ENCODE peak calls at places on chromosome 5, in six cellular contexts. N is spleen, R is H1, J is HCT116, F is IMR-90, P is cardiac fibroblast. H is an unnamed sample.

GRCh38 chr5:122704247-122705036 is 70.4 kb upstream of the SNX2 start:
- DNase-seq in J (peak; percentile 43), R (no peak), N (no peak), F (peak; percentile 67), P (peak; percentile 81), H (peak; percentile 60)

GRCh38 chr5:95392593-95393182 is 1.5 kb downstream of the FAM81B start:
- DNase-seq in F (no peak), P (peak; percentile 13), J (no peak), R (no peak), N (no peak), H (peak; percentile 76)

GRCh38 chr5:82719368-82719767 is 357.8 kb downstream of the TMEM167A start:
- DNase-seq in J (no peak), P (peak; percentile 59), R (no peak), F (peak; percentile 2), N (no peak), H (peak; percentile 18)

GRCh38 chr5:124342027-124342471 is 404.4 kb downstream of the ZNF608 start:
- DNase-seq in P (peak; percentile 98), F (peak; percentile 24), N (no peak), R (no peak), J (no peak), H (no peak)

GRCh38 chr5:54289769-54290168 is 20.6 kb downstream of the ARL15 start:
- DNase-seq in N (no peak), J (no peak), F (no peak), R (no peak), P (no peak), H (no peak)

GRCh38 chr5:11143456-11144267 is 382.6 kb upstream of the DAP start:
- DNase-seq in J (no peak), N (no peak), R (no peak), P (no peak), F (no peak), H (no peak)

GRCh38 chr5:133814152-133814551 is 154.3 kb downstream of the C5orf15 start:
- DNase-seq in P (no peak), F (no peak), J (no peak), R (no peak), N (no peak), H (peak; percentile 59)

GRCh38 chr5:172835246-172836030 is 1.4 kb downstream of the ERGIC1 start:
- DNase-seq in F (no peak), P (no peak), R (no peak), N (peak; percentile 54), J (no peak), H (no peak)

GRCh38 chr5:170597876-170598275 is 94.1 kb downstream of the KCNIP1 start:
- DNase-seq in R (no peak), F (no peak), P (peak; percentile 35), N (no peak), J (no peak), H (no peak)

GRCh38 chr5:139822553-139823425 is 27.2 kb downstream of the PSD2 start:
- DNase-seq in N (no peak), J (no peak), P (no peak), F (no peak), R (no peak), H (no peak)

GRCh38 chr5:115758356-115758755 is 58.1 kb downstream of the CDO1 start:
- DNase-seq in J (no peak), N (no peak), R (no peak), F (no peak), P (no peak), H (peak; percentile 1)

GRCh38 chr5:55308254-55308836 is 556 bp downstream of the MTREX start:
- DNase-seq in F (peak; percentile 19), J (no peak), R (no peak), N (no peak), P (peak; percentile 19), H (peak; percentile 37)

GRCh38 chr5:54186912-54187445 is 123.4 kb downstream of the ARL15 start:
- DNase-seq in N (no peak), P (no peak), F (no peak), R (no peak), J (no peak), H (no peak)

GRCh38 chr5:143447983-143448382 is 44.5 kb upstream of the NR3C1 start:
- DNase-seq in P (no peak), F (no peak), N (no peak), J (no peak), R (no peak), H (no peak)

GRCh38 chr5:143446535-143447226 is 43.2 kb upstream of the NR3C1 start:
- DNase-seq in N (no peak), R (no peak), J (no peak), P (no peak), F (no peak), H (no peak)

GRCh38 chr5:143445726-143446125 is 42.2 kb upstream of the NR3C1 start:
- DNase-seq in J (no peak), F (peak; percentile 24), P (no peak), N (no peak), R (no peak), H (no peak)

GRCh38 chr5:143449772-143450171 is 46.3 kb upstream of the NR3C1 start:
- DNase-seq in N (no peak), P (no peak), J (no peak), F (peak; percentile 50), R (no peak), H (no peak)

DNA sequence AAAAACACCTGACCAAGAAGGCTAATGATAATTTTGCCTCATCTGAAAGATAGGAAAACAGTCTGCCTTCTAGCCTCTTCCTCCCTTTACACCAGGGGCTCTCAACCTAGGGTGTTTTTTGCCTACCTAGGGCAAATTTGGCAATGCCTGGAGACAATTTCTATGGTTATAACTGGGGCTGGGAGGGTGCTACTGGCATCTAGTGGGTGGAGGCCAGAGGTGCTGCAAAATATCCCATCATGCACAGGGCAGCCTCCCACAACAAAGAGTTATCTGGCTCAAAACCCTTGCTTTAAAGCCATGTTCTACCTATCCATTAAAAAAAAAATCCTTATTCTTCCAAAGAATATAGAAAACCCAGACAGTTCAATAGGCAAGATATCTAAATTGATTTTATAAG is 45.0 kb upstream of the NR3C1 start:
- DNase-seq in P (no peak), N (no peak), F (no peak), J (peak; percentile 2), R (no peak), H (no peak)
- TF ChIP-seq CTCF in P (no peak), N (no peak), F (no peak), J (no peak), R (peak; percentile 22), H (no peak)

GRCh38 chr5:131515348-131515747 is 119.7 kb downstream of the RAPGEF6 start:
- DNase-seq in J (no peak), F (peak; percentile 21), R (no peak), P (no peak), N (no peak), H (no peak)

GRCh38 chr5:131511934-131512333 is 123.1 kb downstream of the RAPGEF6 start:
- DNase-seq in N (no peak), P (no peak), R (no peak), J (no peak), F (no peak), H (no peak)

GRCh38 chr5:131509811-131510210 is 125.2 kb downstream of the RAPGEF6 start:
- DNase-seq in N (no peak), J (no peak), R (no peak), F (no peak), P (no peak), H (no peak)

GRCh38 chr5:131513780-131514179 is 121.2 kb downstream of the RAPGEF6 start:
- DNase-seq in F (no peak), P (no peak), R (no peak), N (peak; percentile 57), J (no peak), H (no peak)

GRCh38 chr5:131514316-131515275 is 120.4 kb downstream of the RAPGEF6 start:
- DNase-seq in F (peak; percentile 67), R (no peak), P (peak; percentile 14), N (no peak), J (no peak), H (peak; percentile 44)
- TF ChIP-seq CTCF in F (peak; percentile 28), R (no peak), P (peak; percentile 19), N (no peak), J (no peak), H (no peak)

DNA sequence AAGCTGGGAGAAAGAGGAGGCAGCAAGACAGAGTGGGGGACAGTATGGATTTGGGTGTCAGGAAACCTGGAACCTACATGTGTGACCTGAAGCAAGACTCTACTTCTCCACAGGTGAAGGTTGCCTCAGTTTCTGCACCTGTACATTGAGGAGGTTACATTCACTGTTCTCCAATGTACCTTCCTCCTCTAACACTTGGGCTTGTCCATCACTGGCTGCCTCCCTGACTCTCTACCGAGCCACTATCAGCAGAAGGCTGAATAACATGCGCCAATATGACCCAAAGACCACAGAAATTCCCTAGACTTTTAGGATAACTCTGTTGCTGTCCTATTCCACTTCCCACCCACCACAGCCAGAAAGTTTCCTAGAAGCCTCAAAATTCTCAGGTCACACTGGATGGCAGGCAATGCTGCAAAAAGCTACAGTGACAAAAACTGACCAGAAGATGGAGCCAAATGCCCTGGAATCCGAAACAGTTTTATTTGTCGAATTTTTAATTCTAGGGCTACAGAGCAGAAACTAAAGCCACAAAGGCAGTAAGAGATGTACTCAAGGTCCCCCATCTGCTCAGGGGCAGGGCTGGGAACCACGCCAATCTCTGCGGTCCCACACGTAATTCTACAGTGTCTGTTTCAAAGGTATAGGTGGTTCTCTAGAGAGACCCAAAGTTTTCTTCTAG is 64.4 kb downstream of the FAM114A2 start:
- DNase-seq in R (peak; percentile 60), P (peak; percentile 71), N (no peak), F (peak; percentile 40), J (peak; percentile 18), H (peak; percentile 38)
- TF ChIP-seq CTCF in R (peak; percentile 71), P (peak; percentile 72), N (peak; percentile 50), F (peak; percentile 86), J (peak; percentile 85), H (peak; percentile 65)

GRCh38 chr5:176610430-176610763 is 441 bp upstream of the GPRIN1 start:
- DNase-seq in P (no peak), R (no peak), F (no peak), N (no peak), J (no peak), H (no peak)

GRCh38 chr5:176608937-176609723 is 826 bp downstream of the GPRIN1 start:
- DNase-seq in P (no peak), F (no peak), J (no peak), R (no peak), N (no peak), H (no peak)

GRCh38 chr5:176611435-176611834 is 1.5 kb upstream of the GPRIN1 start:
- DNase-seq in J (peak; percentile 21), R (peak; percentile 86), F (peak; percentile 91), P (peak; percentile 89), N (no peak), H (peak; percentile 70)

GRCh38 chr5:176608142-176608705 is 1.7 kb downstream of the GPRIN1 start:
- DNase-seq in R (no peak), J (no peak), P (no peak), F (no peak), N (no peak), H (no peak)

DNA sequence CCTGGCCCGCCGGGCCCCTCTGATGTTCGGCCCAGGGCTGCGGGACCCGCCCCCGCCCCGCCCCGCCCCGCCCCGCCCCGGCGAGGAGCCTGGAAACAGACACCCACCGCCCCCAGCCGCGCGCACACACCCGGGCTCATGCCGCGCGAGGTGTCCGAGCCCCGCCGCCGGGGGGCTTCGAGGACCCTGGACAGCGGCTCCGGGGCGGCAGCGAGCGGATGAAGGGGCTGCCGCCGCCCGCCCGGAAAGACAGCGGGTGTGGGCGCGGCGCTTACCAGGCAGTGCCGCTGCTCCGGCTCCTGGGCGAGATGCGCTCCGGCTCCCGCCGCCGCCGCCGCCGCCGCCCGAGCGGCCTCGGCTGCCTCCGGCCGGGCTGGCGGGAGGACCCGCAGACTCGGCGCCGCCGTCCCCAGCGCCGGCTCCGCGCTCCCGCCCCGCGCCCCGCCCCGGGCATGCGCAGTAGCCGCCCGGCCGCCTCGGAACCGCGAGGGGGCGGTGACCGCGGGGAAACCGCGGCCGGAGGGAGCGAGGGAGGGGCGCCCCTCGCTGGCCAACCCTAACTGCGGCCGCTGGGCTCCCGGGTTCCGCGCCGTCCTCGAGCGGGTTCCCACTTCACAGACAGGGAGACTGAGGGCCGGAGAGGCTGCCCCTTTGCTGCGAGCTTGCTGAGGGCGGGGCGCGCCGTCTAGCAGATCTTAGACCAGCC is at the start of gene GPRIN1:
- DNase-seq in N (peak; percentile 88), P (peak; percentile 56), R (peak; percentile 83), F (peak; percentile 36), J (peak; percentile 18), H (no peak)
- TF ChIP-seq CTCF in N (no peak), P (no peak), R (peak; percentile 24), F (peak; percentile 37), J (peak; percentile 53), H (peak; percentile 40)